ENCODE peak calls at places on chromosomes 11 and 22, in eight cellular contexts. Q, V, E, O, X, N, D and F are unnamed samples.

GRCh38 chr11:111730871-111731591 is 35.2 kb downstream of the PPP2R1B start:
- DNase-seq in Q (peak; percentile 67), V (no peak), E (peak; percentile 38), O (peak; percentile 32), X (no peak), N (peak; percentile 42), D (no peak), F (no peak)

GRCh38 chr11:94664336-94664735 is 97.2 kb downstream of the PIWIL4 start:
- DNase-seq in Q (no peak), V (peak; percentile 42), E (no peak), O (no peak), X (no peak), N (no peak), D (no peak), F (no peak)

GRCh38 chr11:81579339-81579738 is 1154.3 kb downstream of the FAM181B start:
- DNase-seq in Q (no peak), V (no peak), E (no peak), O (no peak), X (no peak), N (no peak), D (no peak), F (no peak)

GRCh38 chr11:12723410-12724297 is 49.4 kb downstream of the TEAD1 start:
- DNase-seq in Q (no peak), V (peak; percentile 60), E (no peak), O (no peak), X (no peak), N (no peak), D (no peak), F (no peak)

GRCh38 chr11:37506516-37506915 is 908.5 kb upstream of the RAG2 start:
- DNase-seq in Q (no peak), V (no peak), E (no peak), O (no peak), X (no peak), N (no peak), D (no peak), F (no peak)

GRCh38 chr11:74330065-74330858 is 18.8 kb upstream of the P4HA3 start:
- DNase-seq in Q (no peak), V (peak; percentile 79), E (no peak), O (peak; percentile 40), X (no peak), N (no peak), D (peak; percentile 39), F (no peak)

GRCh38 chr22:21633481-21633880 is 921 bp downstream of the CCDC116 start:
- DNase-seq in Q (no peak), V (no peak), E (no peak), O (no peak), X (no peak), N (no peak), D (no peak), F (no peak)

GRCh38 chr22:49599691-49600451 is 227.8 kb downstream of the BRD1 start:
- DNase-seq in Q (no peak), V (no peak), E (no peak), O (no peak), X (no peak), N (no peak), D (no peak), F (no peak)

GRCh38 chr11:117230286-117230961 is 1.4 kb downstream of the PCSK7 start:
- DNase-seq in Q (no peak), V (peak; percentile 30), E (no peak), O (no peak), X (peak; percentile 76), N (no peak), D (no peak), F (no peak)

GRCh38 chr11:63518548-63518947 is 12.7 kb downstream of the LGALS12 start:
- DNase-seq in Q (no peak), V (peak; percentile 66), E (no peak), O (peak; percentile 37), X (no peak), N (no peak), D (no peak), F (peak; percentile 74)

GRCh38 chr11:60985991-60986915 is 14.8 kb downstream of the CD6 start:
- DNase-seq in Q (no peak), V (peak; percentile 76), E (no peak), O (no peak), X (peak; percentile 99), N (no peak), D (no peak), F (no peak)

GRCh38 chr11:60130496-60130895 is 42.0 kb downstream of the MS4A2 start:
- DNase-seq in Q (peak; percentile 5), V (peak; percentile 77), E (peak; percentile 20), O (no peak), X (no peak), N (no peak), D (peak; percentile 7), F (no peak)

GRCh38 chr22:50600541-50600940 is at the start of gene MAPK8IP2:
- DNase-seq in Q (no peak), V (no peak), E (peak; percentile 70), O (no peak), X (no peak), N (no peak), D (no peak), F (no peak)

GRCh38 chr11:117843666-117844484 is 19.3 kb upstream of the FXYD2 start:
- DNase-seq in Q (peak; percentile 70), V (peak; percentile 65), E (peak; percentile 73), O (peak; percentile 53), X (peak; percentile 76), N (peak; percentile 61), D (no peak), F (peak; percentile 47)

GRCh38 chr11:134616048-134616447 is 204.0 kb upstream of the B3GAT1 start:
- DNase-seq in Q (no peak), V (no peak), E (no peak), O (no peak), X (no peak), N (no peak), D (no peak), F (no peak)

GRCh38 chr11:48244804-48245203 is at the start of gene OR4X2:
- DNase-seq in Q (no peak), V (no peak), E (no peak), O (no peak), X (no peak), N (no peak), D (no peak), F (no peak)

GRCh38 chr11:83773950-83774880 is 488.0 kb upstream of the CCDC90B start:
- DNase-seq in Q (no peak), V (peak; percentile 27), E (no peak), O (no peak), X (no peak), N (no peak), D (no peak), F (no peak)

GRCh38 chr11:10779086-10779485 is 28.0 kb downstream of the CTR9 start:
- DNase-seq in Q (no peak), V (no peak), E (no peak), O (no peak), X (no peak), N (no peak), D (no peak), F (no peak)

GRCh38 chr11:86620796-86621575 is 51.4 kb downstream of the ME3 start:
- DNase-seq in Q (no peak), V (no peak), E (no peak), O (peak; percentile 80), X (no peak), N (no peak), D (peak; percentile 19), F (no peak)

GRCh38 chr22:23772315-23773246 is at the start of gene MMP11:
- DNase-seq in Q (peak; percentile 21), V (peak; percentile 65), E (peak; percentile 70), O (peak; percentile 28), X (peak; percentile 56), N (no peak), D (no peak), F (no peak)

GRCh38 chr11:65921876-65922275 is 2.6 kb downstream of the DRAP1 start:
- DNase-seq in Q (no peak), V (no peak), E (no peak), O (no peak), X (no peak), N (no peak), D (no peak), F (no peak)